ENCODE peak calls at places on chromosomes 16 and 17, in nine cellular contexts. X is MCF 10A; H is A549; R is stimulated activated CD8-positive, alpha-beta memory T cell treated with anti-CD3 and anti-CD28 coated beads, Interleukin-4, amount 100 ng/mL, for 4 hours; M is activated T-cell treated with anti-CD3 and anti-CD28 coated beads, Interleukin-2, amount 50 U/mL, for 72 hours; W is stimulated activated CD4-positive, alpha-beta T cell treated with anti-CD3 and anti-CD28 coated beads, Interleukin-12 subunit alpha, Interleukin-12 subunit beta, amount 100 ng/mL, for 24 hours; Y is MG63; C is nucleus accumbens; E is NCI-H1105. J is an unnamed sample.

GRCh38 chr16:28984619-28985135 is at the start of gene LAT:
- DNase-seq in Y (no peak), H (no peak), W (peak; percentile 57), R (peak; percentile 69), C (no peak), M (peak; percentile 79), X (no peak), E (peak; percentile 13), J (no peak)

GRCh38 chr16:74744566-74744965 is 30.1 kb downstream of the FA2H start:
- DNase-seq in Y (no peak), C (no peak), H (no peak), E (no peak), W (no peak), X (no peak), M (no peak), R (no peak), J (no peak)

GRCh38 chr16:49596119-49596518 is 222.5 kb downstream of the C16orf78 start:
- DNase-seq in R (no peak), C (no peak), X (no peak), W (no peak), Y (peak; percentile 11), M (no peak), E (no peak), H (no peak), J (no peak)

GRCh38 chr16:84827131-84827574 is 7.4 kb downstream of the CRISPLD2 start:
- DNase-seq in M (no peak), H (no peak), R (no peak), Y (no peak), C (no peak), W (no peak), X (no peak), E (no peak), J (peak; percentile 17)

GRCh38 chr17:42251115-42251514 is 25.1 kb downstream of the STAT5B start:
- DNase-seq in X (peak; percentile 54), H (peak; percentile 62), W (no peak), R (no peak), M (no peak), Y (no peak), C (no peak), E (no peak), J (no peak)

GRCh38 chr16:74585846-74586392 is 21.0 kb downstream of the GLG1 start:
- DNase-seq in X (no peak), E (no peak), W (no peak), H (no peak), C (no peak), R (no peak), Y (no peak), M (no peak), J (no peak)

GRCh38 chr17:76204277-76204676 is 36.0 kb downstream of the RNF157 start:
- DNase-seq in M (no peak), Y (peak; percentile 14), R (no peak), W (no peak), C (no peak), X (peak; percentile 34), H (peak; percentile 75), E (no peak), J (no peak)

GRCh38 chr16:29321000-29321393 is 85.5 kb downstream of the NPIPB11 start:
- DNase-seq in H (no peak), X (no peak), W (no peak), Y (no peak), C (no peak), M (no peak), E (no peak), R (no peak), J (no peak)

GRCh38 chr17:47718634-47719405 is 14.2 kb upstream of the TBX21 start:
- DNase-seq in X (no peak), H (no peak), E (no peak), R (no peak), W (no peak), Y (no peak), C (no peak), M (no peak), J (no peak)

GRCh38 chr17:5516060-5516792 is 29.9 kb downstream of the MIS12 start:
- DNase-seq in C (no peak), M (no peak), E (no peak), W (no peak), H (peak; percentile 84), R (no peak), X (peak; percentile 71), Y (peak; percentile 83), J (no peak)

GRCh38 chr17:65530985-65531507 is 30.4 kb downstream of the AXIN2 start:
- DNase-seq in M (no peak), H (no peak), E (no peak), C (no peak), W (no peak), R (no peak), X (no peak), Y (no peak), J (no peak)

GRCh38 chr16:9441021-9441420 is 349.6 kb downstream of the HAPSTR1 start:
- DNase-seq in X (no peak), R (no peak), E (no peak), M (no peak), W (no peak), Y (no peak), H (no peak), C (no peak), J (no peak)

GRCh38 chr17:44878627-44879221 is 20.5 kb downstream of the EFTUD2 start:
- DNase-seq in Y (no peak), W (no peak), E (no peak), H (peak; percentile 80), C (no peak), M (peak; percentile 21), X (peak; percentile 42), R (no peak), J (peak; percentile 7)

GRCh38 chr16:88333645-88334516 is 48.9 kb upstream of the ZNF469 start:
- DNase-seq in M (no peak), C (no peak), E (no peak), X (no peak), Y (no peak), W (no peak), R (no peak), H (no peak), J (no peak)

GRCh38 chr16:2278956-2279800 is 11.3 kb upstream of the RNPS1 start:
- DNase-seq in E (no peak), R (no peak), M (no peak), Y (no peak), W (no peak), C (no peak), X (no peak), H (no peak), J (no peak)

GRCh38 chr17:47703191-47703591 is 9.2 kb downstream of the TBKBP1 start:
- DNase-seq in H (no peak), Y (no peak), C (no peak), R (peak; percentile 68), X (no peak), E (no peak), M (peak; percentile 64), W (no peak), J (no peak)

GRCh38 chr16:77424841-77425604 is 9.8 kb downstream of the ADAMTS18 start:
- DNase-seq in M (no peak), E (no peak), H (no peak), C (no peak), R (no peak), W (no peak), X (no peak), Y (peak; percentile 55), J (no peak)

GRCh38 chr16:67649494-67649931 is 4.6 kb downstream of the CARMIL2 start:
- DNase-seq in Y (no peak), C (no peak), M (no peak), X (peak; percentile 40), H (no peak), W (no peak), E (no peak), R (no peak), J (no peak)

GRCh38 chr17:79888811-79889634 is 49.8 kb upstream of the CBX4 start:
- DNase-seq in E (no peak), H (no peak), W (no peak), R (no peak), C (no peak), Y (peak; percentile 90), M (no peak), X (no peak), J (no peak)

GRCh38 chr16:29737713-29738112 is 8.1 kb downstream of the C16orf54 start:
- DNase-seq in H (no peak), W (no peak), E (no peak), Y (no peak), X (no peak), R (no peak), C (no peak), M (no peak), J (peak; percentile 20)

GRCh38 chr16:85923153-85924021 is 24.4 kb downstream of the IRF8 start:
- DNase-seq in X (no peak), H (no peak), Y (no peak), C (no peak), E (no peak), W (no peak), M (no peak), R (no peak), J (no peak)

GRCh38 chr17:5237541-5238016 is 2.9 kb upstream of the SCIMP start:
- DNase-seq in R (no peak), X (peak; percentile 83), Y (peak; percentile 12), E (peak; percentile 25), W (no peak), C (no peak), M (peak; percentile 60), H (peak; percentile 77), J (peak; percentile 19)

GRCh38 chr17:6453279-6454024 is 9.2 kb downstream of the PIMREG start:
- DNase-seq in X (no peak), W (no peak), Y (no peak), R (no peak), M (no peak), E (no peak), H (no peak), C (no peak), J (no peak)

GRCh38 chr17:55487727-55488436 is 23.4 kb downstream of the SMIM36 start:
- DNase-seq in X (peak; percentile 18), W (no peak), E (no peak), M (no peak), R (no peak), C (no peak), Y (no peak), H (no peak), J (no peak)

GRCh38 chr17:65985571-65985970 is 206.4 kb downstream of the CEP112 start:
- DNase-seq in E (no peak), H (no peak), M (no peak), Y (no peak), W (no peak), X (no peak), R (no peak), C (no peak), J (no peak)

GRCh38 chr17:50218771-50219315 is 17.4 kb upstream of the COL1A1 start:
- DNase-seq in C (no peak), E (no peak), H (no peak), R (no peak), M (no peak), X (peak; percentile 63), W (no peak), Y (peak; percentile 77), J (no peak)

GRCh38 chr16:11560701-11561439 is 25.8 kb downstream of the LITAF start:
- DNase-seq in X (no peak), E (no peak), H (no peak), R (peak; percentile 46), M (peak; percentile 66), C (no peak), W (peak; percentile 22), Y (no peak), J (no peak)

GRCh38 chr16:85334718-85335583 is 222.7 kb upstream of the CIBAR2 start:
- DNase-seq in C (no peak), X (no peak), E (no peak), H (no peak), R (no peak), Y (no peak), M (peak; percentile 21), W (no peak), J (no peak)